ENCODE peak calls at places on chromosomes 16 and 17, in nine cellular contexts. S is LoVo; M is skeletal muscle cell; B is stimulated activated CD8-positive, alpha-beta memory T cell treated with anti-CD3 and anti-CD28 coated beads, Interleukin-7, amount 100 ng/mL, for 1 hour; K is AG10803; V is astrocyte; F is heart right ventricle; Y is NCI-H1092; P is stimulated activated CD4-positive, alpha-beta T cell treated with anti-CD3 and anti-CD28 coated beads, Interleukin-15, amount 100 ng/mL, for 1 hour. R is an unnamed sample.

GRCh38 chr16:86941731-86942468 is 363.6 kb downstream of the FOXL1 start:
- DNase-seq in P (no peak), V (no peak), F (no peak), S (peak), Y (no peak), M (no peak), B (no peak), K (no peak), R (no peak)

GRCh38 chr17:40516581-40517285 is 15.3 kb upstream of the TNS4 start:
- DNase-seq in B (peak), K (peak), S (peak), F (no peak), Y (no peak), M (no peak), P (peak), V (peak), R (no peak)

GRCh38 chr17:47879028-47879585 is 16.9 kb upstream of the SP2 start:
- DNase-seq in B (no peak), F (no peak), Y (no peak), V (peak), M (peak), K (peak), P (no peak), S (no peak), R (no peak)

GRCh38 chr16:89570342-89570923 is 5.1 kb upstream of the CPNE7 start:
- DNase-seq in F (no peak), S (no peak), M (no peak), K (no peak), V (no peak), P (no peak), Y (no peak), B (no peak), R (no peak)

GRCh38 chr17:48610282-48611211 is at the start of gene HOXB7:
- DNase-seq in V (no peak), K (peak), S (peak), F (peak), P (no peak), B (peak), Y (peak), M (no peak), R (no peak)

GRCh38 chr17:80943346-80944145 is 48.1 kb upstream of the CHMP6 start:
- DNase-seq in Y (no peak), F (no peak), V (no peak), K (no peak), M (no peak), P (no peak), B (no peak), S (no peak), R (no peak)

GRCh38 chr16:558298-559020 is 1.7 kb upstream of the PRR35 start:
- DNase-seq in P (no peak), S (no peak), F (peak), K (no peak), M (no peak), Y (no peak), B (no peak), V (no peak), R (no peak)

GRCh38 chr16:51877686-51878085 is 669.3 kb downstream of the TOX3 start:
- DNase-seq in K (no peak), P (no peak), V (no peak), F (no peak), S (no peak), Y (no peak), M (no peak), B (no peak), R (no peak)

GRCh38 chr17:56808503-56808902 is 25.2 kb downstream of the C17orf67 start:
- DNase-seq in B (no peak), P (no peak), Y (no peak), S (no peak), V (no peak), F (no peak), K (no peak), M (no peak), R (no peak)

GRCh38 chr16:30903596-30903995 is 7.2 kb downstream of the CTF1 start:
- DNase-seq in M (no peak), P (no peak), B (no peak), Y (no peak), V (no peak), F (no peak), K (peak), S (no peak), R (no peak)

GRCh38 chr17:10600551-10600950 is 51.1 kb upstream of the MYH2 start:
- DNase-seq in B (no peak), P (no peak), K (peak), S (no peak), F (no peak), M (no peak), V (no peak), Y (no peak), R (no peak)

GRCh38 chr16:2835638-2836493 is 5.8 kb downstream of the ZG16B start:
- DNase-seq in S (peak), M (peak), P (no peak), Y (no peak), V (peak), F (no peak), B (no peak), K (peak), R (peak)

GRCh38 chr16:19289805-19290490 is 4.4 kb downstream of the CLEC19A start:
- DNase-seq in V (no peak), F (no peak), K (no peak), M (no peak), Y (no peak), B (no peak), S (no peak), P (no peak), R (no peak)

GRCh38 chr17:78043031-78043430 is 84.5 kb downstream of the TNRC6C start:
- DNase-seq in M (no peak), S (no peak), B (no peak), V (no peak), P (no peak), K (no peak), Y (no peak), F (no peak), R (no peak)

GRCh38 chr17:62707425-62707739 is 79.9 kb downstream of the MRC2 start:
- DNase-seq in F (no peak), M (no peak), B (no peak), V (no peak), K (no peak), S (no peak), P (no peak), Y (no peak), R (no peak)

GRCh38 chr16:3924763-3925162 is 44.2 kb upstream of the CREBBP start:
- DNase-seq in Y (no peak), P (no peak), V (no peak), M (no peak), K (no peak), F (no peak), B (no peak), S (no peak), R (no peak)

GRCh38 chr16:16045879-16046278 is 96.5 kb downstream of the ABCC1 start:
- DNase-seq in K (no peak), P (no peak), M (no peak), B (no peak), S (no peak), V (no peak), F (no peak), Y (no peak), R (no peak)

GRCh38 chr16:69123894-69124293 is 8.5 kb downstream of the CHTF8 start:
- DNase-seq in B (peak), F (no peak), P (peak), K (peak), M (no peak), Y (peak), V (peak), S (peak), R (no peak)

GRCh38 chr17:6070895-6071511 is 824 bp downstream of the WSCD1 start:
- DNase-seq in Y (no peak), M (no peak), K (peak), P (no peak), B (no peak), V (no peak), F (no peak), S (no peak), R (no peak)